ENCODE peak calls at places on chromosomes 12 and 14, in five cellular contexts. One of them, this sample, is unnamed.

GRCh38 chr14:25032092-25032784 is 17.7 kb downstream of the STXBP6 start:
- DNase-seq in fibroblast of mammary gland: no peak
- DNase-seq in GM23338: peak; percentile 65
- DNase-seq in adrenal gland: no peak
- DNase-seq in fibroblast of lung: no peak
- DNase-seq in this sample: no peak

GRCh38 chr14:22547309-22547947 is 41.6 kb downstream of the DAD1 start:
- DNase-seq in fibroblast of mammary gland: no peak
- DNase-seq in GM23338: no peak
- DNase-seq in adrenal gland: no peak
- DNase-seq in fibroblast of lung: no peak
- DNase-seq in this sample: peak; percentile 44

GRCh38 chr14:92539875-92540274 is 26.3 kb downstream of the RIN3 start:
- DNase-seq in fibroblast of mammary gland: peak; percentile 76
- DNase-seq in GM23338: no peak
- DNase-seq in adrenal gland: no peak
- DNase-seq in fibroblast of lung: peak; percentile 82
- DNase-seq in this sample: peak; percentile 39

GRCh38 chr14:73457050-73457934 is 1.1 kb downstream of the NUMB start:
- DNase-seq in fibroblast of mammary gland: no peak
- DNase-seq in GM23338: peak; percentile 66
- DNase-seq in adrenal gland: peak; percentile 42
- DNase-seq in fibroblast of lung: peak; percentile 11
- DNase-seq in this sample: no peak

GRCh38 chr14:19771895-19772430 is 1.3 kb upstream of the OR4M1 start:
- DNase-seq in fibroblast of mammary gland: no peak
- DNase-seq in GM23338: no peak
- DNase-seq in adrenal gland: peak; percentile 12
- DNase-seq in fibroblast of lung: no peak
- DNase-seq in this sample: no peak

GRCh38 chr14:62101650-62102355 is 339.6 kb downstream of the SNAPC1 start:
- DNase-seq in fibroblast of mammary gland: no peak
- DNase-seq in GM23338: no peak
- DNase-seq in adrenal gland: no peak
- DNase-seq in fibroblast of lung: no peak
- DNase-seq in this sample: no peak

GRCh38 chr12:49017764-49018281 is 753 bp downstream of the PRKAG1 start:
- DNase-seq in fibroblast of mammary gland: peak; percentile 53
- DNase-seq in GM23338: no peak
- DNase-seq in adrenal gland: peak; percentile 72
- DNase-seq in fibroblast of lung: no peak
- DNase-seq in this sample: peak; percentile 65

GRCh38 chr12:122837306-122838265 is 2.3 kb downstream of the HIP1R start:
- DNase-seq in fibroblast of mammary gland: no peak
- DNase-seq in GM23338: no peak
- DNase-seq in adrenal gland: no peak
- DNase-seq in fibroblast of lung: no peak
- DNase-seq in this sample: no peak

GRCh38 chr14:96634481-96634880 is 132.3 kb downstream of the PAPOLA start:
- DNase-seq in fibroblast of mammary gland: no peak
- DNase-seq in GM23338: no peak
- DNase-seq in adrenal gland: no peak
- DNase-seq in fibroblast of lung: no peak
- DNase-seq in this sample: no peak

GRCh38 chr12:42143401-42144173 is 1.1 kb downstream of the GXYLT1 start:
- DNase-seq in fibroblast of mammary gland: peak; percentile 27
- DNase-seq in GM23338: no peak
- DNase-seq in adrenal gland: no peak
- DNase-seq in fibroblast of lung: peak; percentile 44
- DNase-seq in this sample: peak; percentile 39

GRCh38 chr14:96253140-96253539 is 2.9 kb upstream of the BDKRB1 start:
- DNase-seq in fibroblast of mammary gland: peak; percentile 91
- DNase-seq in GM23338: no peak
- DNase-seq in adrenal gland: no peak
- DNase-seq in fibroblast of lung: peak; percentile 94
- DNase-seq in this sample: peak; percentile 89

GRCh38 chr12:4214912-4215861 is 58.4 kb upstream of the CCND2 start:
- DNase-seq in fibroblast of mammary gland: no peak
- DNase-seq in GM23338: no peak
- DNase-seq in adrenal gland: peak; percentile 65
- DNase-seq in fibroblast of lung: no peak
- DNase-seq in this sample: no peak

GRCh38 chr14:104048758-104049496 is 36.6 kb upstream of the ASPG start:
- DNase-seq in fibroblast of mammary gland: peak; percentile 89
- DNase-seq in GM23338: no peak
- DNase-seq in adrenal gland: peak; percentile 24
- DNase-seq in fibroblast of lung: peak; percentile 70
- DNase-seq in this sample: peak; percentile 44

GRCh38 chr12:1497161-1497560 is 97.2 kb downstream of the FBXL14 start:
- DNase-seq in fibroblast of mammary gland: no peak
- DNase-seq in GM23338: no peak
- DNase-seq in adrenal gland: no peak
- DNase-seq in fibroblast of lung: no peak
- DNase-seq in this sample: no peak

GRCh38 chr12:96249196-96250118 is 55.3 kb downstream of the ELK3 start:
- DNase-seq in fibroblast of mammary gland: peak; percentile 90
- DNase-seq in GM23338: no peak
- DNase-seq in adrenal gland: peak; percentile 92
- DNase-seq in fibroblast of lung: peak; percentile 77
- DNase-seq in this sample: no peak

GRCh38 chr12:52087961-52088820 is 8.7 kb downstream of the SMIM41 start:
- DNase-seq in fibroblast of mammary gland: no peak
- DNase-seq in GM23338: no peak
- DNase-seq in adrenal gland: no peak
- DNase-seq in fibroblast of lung: no peak
- DNase-seq in this sample: no peak

GRCh38 chr12:67426067-67426466 is 156.9 kb downstream of the CAND1 start:
- DNase-seq in fibroblast of mammary gland: peak; percentile 83
- DNase-seq in GM23338: no peak
- DNase-seq in adrenal gland: peak; percentile 38
- DNase-seq in fibroblast of lung: peak; percentile 84
- DNase-seq in this sample: peak; percentile 78

DNA sequence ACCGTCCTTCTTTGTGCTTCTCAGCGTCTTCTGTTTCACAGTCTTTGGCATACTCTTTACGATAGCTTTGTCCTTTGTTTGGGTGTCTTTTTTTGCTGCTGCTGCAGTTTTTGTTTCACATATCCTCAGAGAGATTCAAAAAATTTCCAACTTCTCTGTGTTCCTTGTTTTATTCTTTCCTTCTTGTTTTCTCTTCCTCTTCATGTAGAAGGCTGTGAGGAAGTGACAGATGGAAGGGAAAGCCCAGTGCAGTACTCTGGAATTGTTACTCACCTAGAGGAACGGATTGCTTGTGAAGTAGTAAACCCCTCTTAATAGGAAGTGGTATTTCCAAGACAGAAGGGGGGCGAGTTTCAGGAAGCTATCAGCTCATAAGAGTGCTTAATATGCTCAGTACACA is 1.7 kb downstream of the CREBL2 start:
- DNase-seq in fibroblast of mammary gland: no peak
- DNase-seq in GM23338: no peak
- DNase-seq in adrenal gland: no peak
- DNase-seq in fibroblast of lung: no peak
- DNase-seq in this sample: no peak
- H3K4me3 ChIP-seq in fibroblast of mammary gland: peak overlapping the region; percentile 26
- H3K4me3 ChIP-seq in GM23338: peak overlapping the region; percentile 70
- H3K4me3 ChIP-seq in adrenal gland: peak overlapping the region; percentile 89
- H3K4me3 ChIP-seq in fibroblast of lung: peak overlapping the region; percentile 4
- H3K4me3 ChIP-seq in this sample: peak overlapping the region; percentile 84

GRCh38 chr14:54890794-54891193 is 11.8 kb downstream of the GCH1 start:
- DNase-seq in fibroblast of mammary gland: no peak
- DNase-seq in GM23338: no peak
- DNase-seq in adrenal gland: no peak
- DNase-seq in fibroblast of lung: no peak
- DNase-seq in this sample: no peak
- TF ChIP-seq CTCF in fibroblast of mammary gland: no peak
- TF ChIP-seq CTCF in GM23338: no peak
- TF ChIP-seq CTCF in adrenal gland: no peak
- TF ChIP-seq CTCF in fibroblast of lung: no peak
- TF ChIP-seq CTCF in this sample: no peak

GRCh38 chr14:44966601-44967336 is 4.8 kb downstream of the TOGARAM1 start:
- DNase-seq in fibroblast of mammary gland: peak; percentile 46
- DNase-seq in GM23338: no peak
- DNase-seq in adrenal gland: no peak
- DNase-seq in fibroblast of lung: peak; percentile 24
- DNase-seq in this sample: no peak
- H3K4me3 ChIP-seq in fibroblast of mammary gland: peak overlapping the region; percentile 31
- H3K4me3 ChIP-seq in GM23338: peak overlapping the region; percentile 41
- H3K4me3 ChIP-seq in adrenal gland: peak overlapping the region; percentile 66
- H3K4me3 ChIP-seq in fibroblast of lung: peak overlapping the region; percentile 71
- H3K4me3 ChIP-seq in this sample: peak overlapping the region; percentile 70

GRCh38 chr12:119869720-119870119 is 7.4 kb downstream of the CIT start:
- DNase-seq in fibroblast of mammary gland: peak; percentile 97
- DNase-seq in GM23338: no peak
- DNase-seq in adrenal gland: no peak
- DNase-seq in fibroblast of lung: peak; percentile 91
- DNase-seq in this sample: peak; percentile 96
- TF ChIP-seq CTCF in fibroblast of mammary gland: no peak
- TF ChIP-seq CTCF in GM23338: no peak
- TF ChIP-seq CTCF in adrenal gland: no peak
- TF ChIP-seq CTCF in fibroblast of lung: no peak
- TF ChIP-seq CTCF in this sample: no peak

DNA sequence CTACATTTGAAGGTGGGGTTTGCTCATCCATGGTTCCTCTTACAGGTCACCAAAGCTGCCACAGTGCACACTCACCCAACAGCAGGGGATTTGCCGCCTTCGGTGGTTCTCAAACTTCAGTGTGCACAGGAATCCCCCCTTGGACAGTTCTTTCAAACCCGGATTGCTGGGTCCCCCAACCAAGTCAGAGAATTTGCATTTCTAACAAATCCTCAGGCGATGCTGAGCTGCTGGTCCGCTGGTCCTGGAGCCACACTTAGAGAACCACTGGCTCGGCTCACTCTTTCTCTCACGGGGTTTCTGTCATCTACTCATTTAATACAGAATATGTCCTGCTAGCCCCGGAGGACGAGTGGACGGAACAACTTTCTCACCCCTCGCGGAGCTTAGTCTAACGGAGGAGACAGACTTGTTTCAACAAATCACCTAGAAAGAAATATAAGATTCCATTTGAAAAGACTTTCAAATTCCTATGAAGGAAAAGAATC is 24.1 kb upstream of the ZFP36L1 start:
- DNase-seq in fibroblast of mammary gland: no peak
- DNase-seq in GM23338: no peak
- DNase-seq in adrenal gland: no peak
- DNase-seq in fibroblast of lung: no peak
- DNase-seq in this sample: no peak
- H3K4me3 ChIP-seq in fibroblast of mammary gland: no peak overlapping the region
- H3K4me3 ChIP-seq in GM23338: peak overlapping the region; percentile 60
- H3K4me3 ChIP-seq in adrenal gland: peak overlapping the region; percentile 72
- H3K4me3 ChIP-seq in fibroblast of lung: no peak overlapping the region
- H3K4me3 ChIP-seq in this sample: peak overlapping the region; percentile 40

DNA sequence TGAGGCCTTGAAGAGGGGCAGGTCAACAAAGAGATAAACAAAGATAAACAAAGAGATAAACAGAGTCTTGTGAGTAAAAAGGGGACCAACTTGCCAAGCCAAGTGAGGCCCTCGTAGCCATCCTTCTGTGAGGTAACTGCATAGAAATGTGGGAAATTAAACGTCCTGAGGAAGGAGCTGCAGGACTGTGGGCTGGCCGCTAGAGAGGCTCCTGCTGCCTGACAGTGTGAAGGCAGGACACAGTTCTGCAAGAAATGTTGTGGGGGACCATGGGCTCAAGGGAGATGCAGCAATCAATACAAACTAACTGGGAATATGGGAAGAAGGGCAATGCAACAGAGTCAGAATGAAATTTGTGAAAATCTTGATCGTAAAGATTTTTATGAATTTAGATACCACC is 91.9 kb downstream of the SLC8A3 start:
- DNase-seq in fibroblast of mammary gland: peak; percentile 6
- DNase-seq in GM23338: peak; percentile 75
- DNase-seq in adrenal gland: peak; percentile 3
- DNase-seq in fibroblast of lung: peak; percentile 3
- DNase-seq in this sample: peak; percentile 4
- TF ChIP-seq CTCF in fibroblast of mammary gland: peak; percentile 35
- TF ChIP-seq CTCF in GM23338: peak; percentile 58
- TF ChIP-seq CTCF in adrenal gland: no peak
- TF ChIP-seq CTCF in fibroblast of lung: peak; percentile 31
- TF ChIP-seq CTCF in this sample: no peak

GRCh38 chr12:126847005-126847629 is 1419.9 kb upstream of the TMEM132C start:
- DNase-seq in fibroblast of mammary gland: no peak
- DNase-seq in GM23338: no peak
- DNase-seq in adrenal gland: no peak
- DNase-seq in fibroblast of lung: no peak
- DNase-seq in this sample: no peak
- H3K4me3 ChIP-seq in fibroblast of mammary gland: no peak overlapping the region
- H3K4me3 ChIP-seq in GM23338: no peak overlapping the region
- H3K4me3 ChIP-seq in adrenal gland: no peak overlapping the region
- H3K4me3 ChIP-seq in fibroblast of lung: no peak overlapping the region
- H3K4me3 ChIP-seq in this sample: no peak overlapping the region

DNA sequence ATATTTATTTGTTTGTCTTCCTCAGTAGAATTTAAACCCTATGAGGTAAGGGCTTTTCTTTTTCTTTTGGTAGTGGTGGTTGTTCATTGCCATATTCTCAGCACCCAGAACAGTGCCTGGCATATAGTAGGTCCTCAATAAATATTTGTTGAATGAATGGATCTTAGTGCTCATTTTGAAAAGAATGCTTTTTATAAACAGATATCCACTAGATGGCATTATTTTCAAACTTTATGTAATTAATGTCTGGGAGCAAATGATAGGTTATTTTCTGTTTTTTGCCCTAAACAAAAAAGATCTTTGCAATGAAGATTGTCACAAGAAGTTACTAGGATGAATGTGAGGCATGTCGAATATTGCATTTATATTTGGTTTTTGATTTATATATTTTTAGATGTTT is 64.1 kb downstream of the RAD51B start:
- DNase-seq in fibroblast of mammary gland: peak; percentile 41
- DNase-seq in GM23338: no peak
- DNase-seq in adrenal gland: no peak
- DNase-seq in fibroblast of lung: peak; percentile 44
- DNase-seq in this sample: peak; percentile 19
- TF ChIP-seq CTCF in fibroblast of mammary gland: peak; percentile 26
- TF ChIP-seq CTCF in GM23338: peak; percentile 23
- TF ChIP-seq CTCF in adrenal gland: peak; percentile 41
- TF ChIP-seq CTCF in fibroblast of lung: no peak
- TF ChIP-seq CTCF in this sample: no peak